ENCODE peak calls at places on chromosomes 13 and 19, in five cellular contexts. One of them, this sample, is unnamed.
A peak's percentile ranks its signal among the peaks of the same experiment; 100 is the strongest.

GRCh38 chr13:84607614-84608013 is 725.3 kb upstream of the SLITRK1 start:
- DNase-seq in fibroblast of the aortic adventitia: peak; percentile 82
- DNase-seq in Caco-2: no peak
- DNase-seq in cardiac fibroblast: peak; percentile 39
- DNase-seq in body of pancreas: no peak
- DNase-seq in this sample: peak; percentile 76

GRCh38 chr19:18349524-18350128 is 9.2 kb downstream of the PGPEP1 start:
- DNase-seq in fibroblast of the aortic adventitia: peak; percentile 74
- DNase-seq in cardiac fibroblast: peak; percentile 75
- DNase-seq in body of pancreas: peak; percentile 69
- DNase-seq in Caco-2: peak; percentile 73
- DNase-seq in this sample: peak; percentile 77

GRCh38 chr19:34480971-34481821 is at the start of gene WTIP:
- DNase-seq in cardiac fibroblast: peak; percentile 82
- DNase-seq in body of pancreas: peak; percentile 55
- DNase-seq in Caco-2: peak; percentile 93
- DNase-seq in fibroblast of the aortic adventitia: peak; percentile 87
- DNase-seq in this sample: peak; percentile 91

GRCh38 chr19:3622224-3622623 is 4.4 kb downstream of the CACTIN start:
- DNase-seq in body of pancreas: no peak
- DNase-seq in Caco-2: no peak
- DNase-seq in cardiac fibroblast: no peak
- DNase-seq in fibroblast of the aortic adventitia: no peak
- DNase-seq in this sample: no peak

GRCh38 chr19:4547303-4548237 is 7.7 kb upstream of the LRG1 start:
- DNase-seq in body of pancreas: peak; percentile 67
- DNase-seq in fibroblast of the aortic adventitia: no peak
- DNase-seq in cardiac fibroblast: peak; percentile 29
- DNase-seq in Caco-2: peak; percentile 45
- DNase-seq in this sample: no peak

GRCh38 chr13:112968380-112968909 is 569 bp upstream of the MCF2L start:
- DNase-seq in cardiac fibroblast: no peak
- DNase-seq in body of pancreas: peak; percentile 81
- DNase-seq in Caco-2: peak; percentile 74
- DNase-seq in fibroblast of the aortic adventitia: no peak
- DNase-seq in this sample: no peak

GRCh38 chr19:53517114-53517741 is 20.7 kb upstream of the ZNF331 start:
- DNase-seq in cardiac fibroblast: no peak
- DNase-seq in body of pancreas: no peak
- DNase-seq in fibroblast of the aortic adventitia: no peak
- DNase-seq in Caco-2: no peak
- DNase-seq in this sample: no peak

GRCh38 chr19:33294058-33294798 is 8.1 kb downstream of the CEBPA start:
- DNase-seq in body of pancreas: no peak
- DNase-seq in Caco-2: no peak
- DNase-seq in fibroblast of the aortic adventitia: no peak
- DNase-seq in cardiac fibroblast: no peak
- DNase-seq in this sample: no peak

GRCh38 chr19:13181747-13182388 is 31.7 kb downstream of the IER2 start:
- DNase-seq in body of pancreas: peak; percentile 67
- DNase-seq in Caco-2: no peak
- DNase-seq in fibroblast of the aortic adventitia: peak; percentile 55
- DNase-seq in cardiac fibroblast: peak; percentile 55
- DNase-seq in this sample: peak; percentile 46

GRCh38 chr13:90355162-90355751 is 992.2 kb upstream of the MIR17HG start:
- DNase-seq in Caco-2: no peak
- DNase-seq in body of pancreas: no peak
- DNase-seq in fibroblast of the aortic adventitia: no peak
- DNase-seq in cardiac fibroblast: no peak
- DNase-seq in this sample: no peak

GRCh38 chr13:90352763-90353162 is 994.7 kb upstream of the MIR17HG start:
- DNase-seq in cardiac fibroblast: no peak
- DNase-seq in body of pancreas: no peak
- DNase-seq in Caco-2: no peak
- DNase-seq in fibroblast of the aortic adventitia: no peak
- DNase-seq in this sample: no peak
- TF ChIP-seq CTCF in cardiac fibroblast: no peak
- TF ChIP-seq CTCF in body of pancreas: no peak
- TF ChIP-seq CTCF in Caco-2: peak; percentile 26
- TF ChIP-seq CTCF in fibroblast of the aortic adventitia: no peak
- TF ChIP-seq CTCF in this sample: no peak

GRCh38 chr13:30464496-30465351 is 1.0 kb downstream of the HMGB1 start:
- DNase-seq in fibroblast of the aortic adventitia: peak; percentile 80
- DNase-seq in Caco-2: peak; percentile 82
- DNase-seq in cardiac fibroblast: peak; percentile 69
- DNase-seq in body of pancreas: peak; percentile 81
- DNase-seq in this sample: peak; percentile 86

GRCh38 chr13:30466358-30466714 is 600 bp upstream of the HMGB1 start:
- DNase-seq in Caco-2: no peak
- DNase-seq in body of pancreas: no peak
- DNase-seq in cardiac fibroblast: peak; percentile 42
- DNase-seq in fibroblast of the aortic adventitia: no peak
- DNase-seq in this sample: peak; percentile 34

GRCh38 chr13:30465541-30466357 is at the start of gene HMGB1:
- DNase-seq in Caco-2: peak; percentile 98
- DNase-seq in cardiac fibroblast: peak; percentile 99
- DNase-seq in fibroblast of the aortic adventitia: peak; percentile 99
- DNase-seq in body of pancreas: peak; percentile 99
- DNase-seq in this sample: peak; percentile 100

GRCh38 chr13:30463820-30464495 is 1.8 kb downstream of the HMGB1 start:
- DNase-seq in cardiac fibroblast: peak; percentile 78
- DNase-seq in body of pancreas: peak; percentile 74
- DNase-seq in Caco-2: no peak
- DNase-seq in fibroblast of the aortic adventitia: peak; percentile 56
- DNase-seq in this sample: peak; percentile 71

DNA sequence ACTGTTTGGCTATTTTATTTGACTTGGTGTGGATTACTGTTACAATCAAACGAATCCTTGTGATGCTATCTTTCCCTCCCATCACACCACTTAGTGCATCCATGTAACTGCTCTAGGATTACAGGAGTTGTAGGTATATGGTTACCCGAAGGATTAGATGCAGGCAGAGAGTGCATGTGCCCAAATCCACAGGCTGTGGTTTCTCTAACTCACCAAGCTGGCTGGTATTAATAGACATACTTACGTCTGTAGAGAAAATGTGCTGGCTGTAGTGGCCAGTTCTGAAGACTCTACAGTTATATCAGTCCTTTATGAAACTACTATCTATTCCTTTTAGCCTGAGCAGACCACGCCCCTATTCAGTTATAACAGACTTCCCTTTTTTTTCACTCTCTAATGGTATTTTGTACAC is 1.1 kb upstream of the HMGB1 start:
- DNase-seq in fibroblast of the aortic adventitia: no peak
- DNase-seq in cardiac fibroblast: no peak
- DNase-seq in body of pancreas: no peak
- DNase-seq in Caco-2: no peak
- DNase-seq in this sample: no peak
- H3K4me3 ChIP-seq in fibroblast of the aortic adventitia: no peak overlapping the region
- H3K4me3 ChIP-seq in cardiac fibroblast: no peak overlapping the region
- H3K4me3 ChIP-seq in body of pancreas: no peak overlapping the region
- H3K4me3 ChIP-seq in Caco-2: peak overlapping the region; percentile 45
- H3K4me3 ChIP-seq in this sample: no peak overlapping the region

GRCh38 chr13:91740811-91741210 is 342.4 kb downstream of the GPC5 start:
- DNase-seq in fibroblast of the aortic adventitia: no peak
- DNase-seq in cardiac fibroblast: no peak
- DNase-seq in body of pancreas: no peak
- DNase-seq in Caco-2: no peak
- DNase-seq in this sample: no peak

GRCh38 chr13:91744284-91744683 is 345.9 kb downstream of the GPC5 start:
- DNase-seq in Caco-2: no peak
- DNase-seq in cardiac fibroblast: no peak
- DNase-seq in fibroblast of the aortic adventitia: no peak
- DNase-seq in body of pancreas: no peak
- DNase-seq in this sample: no peak

GRCh38 chr13:91741925-91742324 is 343.5 kb downstream of the GPC5 start:
- DNase-seq in cardiac fibroblast: no peak
- DNase-seq in body of pancreas: no peak
- DNase-seq in fibroblast of the aortic adventitia: no peak
- DNase-seq in Caco-2: no peak
- DNase-seq in this sample: no peak

DNA sequence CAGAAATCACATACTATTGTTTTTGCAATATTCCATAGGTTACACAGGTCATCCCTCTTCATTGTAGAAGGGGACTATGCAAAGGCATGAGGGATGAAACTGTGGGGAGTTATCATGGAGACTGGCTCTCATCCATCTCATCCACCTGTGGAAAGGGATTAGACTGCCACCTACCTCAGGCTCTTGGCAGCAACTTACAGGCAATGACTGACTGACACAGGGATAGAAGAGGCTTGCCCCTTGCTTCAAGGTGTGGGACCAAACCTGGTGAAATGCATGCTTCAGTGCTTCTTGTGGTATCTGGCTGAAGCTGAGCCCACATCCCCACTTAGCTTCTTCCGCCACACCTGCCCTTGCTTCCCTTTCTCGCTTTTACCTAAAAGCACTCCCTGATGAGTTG is 341.3 kb downstream of the GPC5 start:
- DNase-seq in body of pancreas: no peak
- DNase-seq in cardiac fibroblast: no peak
- DNase-seq in fibroblast of the aortic adventitia: no peak
- DNase-seq in Caco-2: peak; percentile 34
- DNase-seq in this sample: no peak
- TF ChIP-seq CTCF in body of pancreas: no peak
- TF ChIP-seq CTCF in cardiac fibroblast: no peak
- TF ChIP-seq CTCF in fibroblast of the aortic adventitia: no peak
- TF ChIP-seq CTCF in Caco-2: no peak
- TF ChIP-seq CTCF in this sample: no peak

DNA sequence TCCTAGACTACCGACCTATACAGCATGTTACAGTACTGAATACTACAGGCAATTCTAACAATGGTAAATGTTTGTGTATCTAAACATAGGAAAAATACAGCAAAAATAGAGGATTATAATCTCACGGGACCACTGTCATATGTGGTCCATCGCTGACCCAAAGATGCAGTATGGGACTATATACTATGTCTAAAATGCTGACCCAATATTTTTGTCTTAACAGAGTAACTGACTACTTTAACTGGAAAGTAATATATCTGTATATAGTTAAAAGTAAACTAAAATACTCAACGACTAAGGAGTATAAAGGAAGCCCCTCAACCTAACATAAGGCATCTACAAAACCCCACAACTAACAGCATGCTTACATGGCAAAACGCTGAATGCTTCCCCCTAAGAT is 4.4 kb upstream of the TMEM86B start:
- DNase-seq in fibroblast of the aortic adventitia: no peak
- DNase-seq in cardiac fibroblast: no peak
- DNase-seq in Caco-2: no peak
- DNase-seq in body of pancreas: no peak
- DNase-seq in this sample: no peak
- H3K4me3 ChIP-seq in fibroblast of the aortic adventitia: no peak overlapping the region
- H3K4me3 ChIP-seq in cardiac fibroblast: no peak overlapping the region
- H3K4me3 ChIP-seq in Caco-2: no peak overlapping the region
- H3K4me3 ChIP-seq in body of pancreas: no peak overlapping the region
- H3K4me3 ChIP-seq in this sample: no peak overlapping the region

GRCh38 chr19:50882188-50882587 is 8.9 kb downstream of the KLK2 start:
- DNase-seq in Caco-2: no peak
- DNase-seq in cardiac fibroblast: no peak
- DNase-seq in fibroblast of the aortic adventitia: no peak
- DNase-seq in body of pancreas: no peak
- DNase-seq in this sample: no peak
- TF ChIP-seq CTCF in Caco-2: no peak
- TF ChIP-seq CTCF in cardiac fibroblast: no peak
- TF ChIP-seq CTCF in fibroblast of the aortic adventitia: no peak
- TF ChIP-seq CTCF in body of pancreas: no peak
- TF ChIP-seq CTCF in this sample: no peak

This sample was measured in choroid plexus epithelial cell.